ENCODE peak calls at places on chromosome 20, in five cellular contexts. C, Y, V, P and L are unnamed samples.

GRCh38 chr20:9068896-9069663 is at the start of gene PLCB4:
- DNase-seq in C (peak), Y (no peak), V (peak), P (no peak), L (peak)

GRCh38 chr20:49486064-49486463 is 3.6 kb upstream of the KCNB1 start:
- DNase-seq in C (no peak), Y (no peak), V (no peak), P (no peak), L (no peak)

GRCh38 chr20:33291416-33291815 is 8.4 kb downstream of the BPIFB1 start:
- DNase-seq in C (no peak), Y (no peak), V (no peak), P (no peak), L (no peak)

GRCh38 chr20:61817061-61817460 is 248.6 kb downstream of the TAF4 start:
- DNase-seq in C (no peak), Y (no peak), V (peak), P (no peak), L (no peak)

GRCh38 chr20:57291003-57291402 is 24.6 kb upstream of the BMP7 start:
- DNase-seq in C (no peak), Y (no peak), V (no peak), P (no peak), L (no peak)

GRCh38 chr20:61585764-61586163 is 333.7 kb downstream of the CDH4 start:
- DNase-seq in C (no peak), Y (no peak), V (no peak), P (no peak), L (no peak)

GRCh38 chr20:17848649-17849048 is 119.9 kb downstream of the SNX5 start:
- DNase-seq in C (no peak), Y (no peak), V (no peak), P (no peak), L (no peak)

GRCh38 chr20:325889-326644 is 715 bp downstream of the SOX12 start:
- DNase-seq in C (peak), Y (peak), V (peak), P (no peak), L (peak)

GRCh38 chr20:47165376-47165865 is 191.1 kb downstream of the ZMYND8 start:
- DNase-seq in C (no peak), Y (no peak), V (no peak), P (no peak), L (no peak)

GRCh38 chr20:31716818-31717477 is 5.7 kb downstream of the BCL2L1 start:
- DNase-seq in C (no peak), Y (no peak), V (no peak), P (no peak), L (no peak)

GRCh38 chr20:31716351-31716750 is 6.3 kb downstream of the BCL2L1 start:
- DNase-seq in C (no peak), Y (no peak), V (no peak), P (no peak), L (no peak)

GRCh38 chr20:31713312-31714049 is 9.2 kb downstream of the BCL2L1 start:
- DNase-seq in C (peak), Y (peak), V (peak), P (no peak), L (peak)

GRCh38 chr20:31717478-31717946 is 5.2 kb downstream of the BCL2L1 start:
- DNase-seq in C (no peak), Y (no peak), V (no peak), P (no peak), L (no peak)

GRCh38 chr20:31715766-31716165 is 6.9 kb downstream of the BCL2L1 start:
- DNase-seq in C (no peak), Y (no peak), V (no peak), P (no peak), L (no peak)
- H3K4me3 ChIP-seq in C (no peak), Y (peak), V (peak), P (no peak), L (no peak)

DNA sequence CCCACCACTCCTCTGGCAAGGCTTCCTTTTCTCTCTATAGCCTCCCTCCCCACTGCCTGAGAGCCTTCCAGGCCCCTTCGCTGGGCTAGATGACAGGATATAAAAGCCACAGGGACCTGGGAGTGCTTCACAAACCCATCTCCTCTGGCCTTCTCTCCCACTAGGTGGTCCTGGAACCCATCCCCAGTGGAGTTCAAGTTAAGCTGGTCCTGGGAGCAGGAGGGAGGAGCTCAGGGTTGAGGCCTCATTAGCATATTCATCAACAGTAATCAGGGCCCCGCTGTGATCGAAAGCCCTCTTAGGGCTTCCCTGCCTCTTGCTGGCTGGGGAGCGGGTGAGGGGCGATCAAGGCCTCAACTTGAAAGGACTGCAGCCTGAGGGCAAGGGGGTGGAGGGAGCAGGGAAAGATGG is 9.1 kb downstream of the EBF4 start:
- DNase-seq in C (no peak), Y (peak), V (no peak), P (peak), L (no peak)
- H3K4me3 ChIP-seq in C (no peak), Y (no peak), V (no peak), P (no peak), L (no peak)

GRCh38 chr20:63132131-63132714 is 83.7 kb downstream of the YTHDF1 start:
- DNase-seq in C (no peak), Y (no peak), V (peak), P (no peak), L (no peak)

GRCh38 chr20:63132715-63133471 is 83.0 kb downstream of the YTHDF1 start:
- DNase-seq in C (no peak), Y (no peak), V (peak), P (no peak), L (no peak)

GRCh38 chr20:63134201-63134612 is 81.7 kb downstream of the YTHDF1 start:
- DNase-seq in C (no peak), Y (no peak), V (peak), P (no peak), L (no peak)

GRCh38 chr20:63135411-63135810 is 80.5 kb downstream of the YTHDF1 start:
- DNase-seq in C (no peak), Y (no peak), V (peak), P (no peak), L (no peak)

GRCh38 chr20:63133481-63134091 is 82.3 kb downstream of the YTHDF1 start:
- DNase-seq in C (no peak), Y (no peak), V (peak), P (no peak), L (no peak)
- H3K4me3 ChIP-seq in C (no peak), Y (no peak), V (no peak), P (no peak), L (no peak)

GRCh38 chr20:23112595-23112994 is 26.5 kb upstream of the CD93 start:
- DNase-seq in C (no peak), Y (no peak), V (no peak), P (no peak), L (no peak)
- H3K4me3 ChIP-seq in C (no peak), Y (no peak), V (no peak), P (no peak), L (no peak)

GRCh38 chr20:25865715-25866656 is 169.3 kb upstream of the ZNF337 start:
- DNase-seq in C (peak), Y (no peak), V (peak), P (no peak), L (no peak)

GRCh38 chr20:25867776-25868649 is 171.4 kb upstream of the ZNF337 start:
- DNase-seq in C (peak), Y (peak), V (peak), P (no peak), L (no peak)

GRCh38 chr20:25864326-25864970 is 167.8 kb upstream of the ZNF337 start:
- DNase-seq in C (no peak), Y (no peak), V (no peak), P (no peak), L (no peak)

GRCh38 chr20:25863536-25864325 is 167.1 kb upstream of the ZNF337 start:
- DNase-seq in C (no peak), Y (no peak), V (no peak), P (no peak), L (no peak)

DNA sequence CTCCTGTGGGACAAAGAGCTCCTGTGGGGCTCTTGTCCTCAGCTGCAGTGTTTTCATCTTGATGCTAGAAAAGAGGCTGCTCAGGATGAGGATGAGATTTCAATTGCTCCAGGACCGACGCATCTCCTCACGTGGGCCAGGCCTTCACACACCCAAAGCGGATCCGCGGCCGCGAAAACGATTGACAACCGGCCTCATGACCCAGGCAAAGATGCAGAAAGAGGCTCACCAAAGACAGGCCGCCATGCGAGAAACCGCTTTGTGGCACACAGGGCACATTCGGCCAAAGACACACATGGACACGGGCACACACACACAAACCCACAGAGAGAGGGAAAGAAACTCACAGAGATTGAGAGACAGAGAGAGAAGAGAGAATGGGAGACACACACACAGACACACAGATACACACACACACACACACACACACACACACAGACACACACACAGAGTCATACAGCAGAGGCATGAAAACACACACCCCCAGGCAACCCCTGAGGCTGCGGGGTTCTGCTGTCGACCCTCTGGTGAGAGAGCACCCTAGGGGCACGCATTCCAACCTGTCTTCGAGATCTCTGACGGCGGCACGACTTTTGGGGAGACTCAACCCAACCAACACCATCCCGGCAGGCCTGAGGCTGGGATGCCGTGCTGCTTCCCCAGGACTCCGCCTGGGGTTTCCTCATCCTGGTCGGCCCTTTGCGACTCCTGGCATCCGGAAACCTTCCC is 168.5 kb upstream of the ZNF337 start:
- DNase-seq in C (no peak), Y (no peak), V (no peak), P (no peak), L (no peak)
- H3K4me3 ChIP-seq in C (peak), Y (peak), V (peak), P (peak), L (no peak)

GRCh38 chr20:2655331-2656116 is 3.1 kb downstream of the NOP56 start:
- DNase-seq in C (no peak), Y (no peak), V (no peak), P (no peak), L (no peak)
- H3K4me3 ChIP-seq in C (no peak), Y (no peak), V (no peak), P (no peak), L (no peak)